ENCODE peak calls at places on chromosomes 1 and 21, in four cellular contexts. F is stimulated activated CD8-positive, alpha-beta memory T cell treated with anti-CD3 and anti-CD28 coated beads, Interleukin-12 subunit alpha, Interleukin-12 subunit beta, amount 100 ng/mL, for 4 hours; Y is H54; E is GM03348. L is an unnamed sample.

GRCh38 chr21:45551316-45551715 is 9.1 kb upstream of the SLC19A1 start:
- DNase-seq in F (no peak), Y (peak), E (peak), L (peak)

GRCh38 chr1:21302747-21303715 is 12.8 kb upstream of the ECE1 start:
- DNase-seq in E (peak), Y (peak), F (no peak), L (no peak)

GRCh38 chr1:205354259-205354904 is 2.3 kb downstream of the KLHDC8A start:
- DNase-seq in F (no peak), Y (peak), E (peak), L (peak)

GRCh38 chr1:214476958-214477870 is 74.2 kb downstream of the PTPN14 start:
- DNase-seq in E (peak), F (no peak), Y (peak), L (no peak)

GRCh38 chr1:210558302-210558701 is 229.6 kb downstream of the HHAT start:
- DNase-seq in Y (no peak), E (no peak), F (no peak), L (peak)

GRCh38 chr1:243638186-243638585 is 211.9 kb downstream of the AKT3 start:
- DNase-seq in Y (no peak), F (no peak), E (no peak), L (no peak)

GRCh38 chr1:108200627-108201106 is 524 bp upstream of the SLC25A24 start:
- DNase-seq in E (peak), F (peak), Y (peak), L (peak)

GRCh38 chr1:55702064-55702463 is 486.9 kb upstream of the USP24 start:
- DNase-seq in E (no peak), Y (no peak), F (no peak), L (peak)

GRCh38 chr1:224054611-224055010 is 59.3 kb upstream of the FBXO28 start:
- DNase-seq in E (no peak), Y (no peak), F (no peak), L (no peak)

GRCh38 chr1:206595581-206596318 is 16.5 kb downstream of the EIF2D start:
- DNase-seq in E (no peak), Y (no peak), F (no peak), L (no peak)

GRCh38 chr1:224564491-224565084 is 51.5 kb upstream of the CNIH3 start:
- DNase-seq in F (no peak), E (no peak), Y (no peak), L (no peak)

GRCh38 chr1:92820024-92820423 is 11.8 kb upstream of the RPL5 start:
- DNase-seq in F (no peak), Y (no peak), E (peak), L (no peak)

GRCh38 chr1:248695451-248696132 is 7.0 kb downstream of the OR14I1 start:
- DNase-seq in E (peak), Y (no peak), F (no peak), L (no peak)

GRCh38 chr21:29295066-29295650 is 3.6 kb upstream of the BACH1 start:
- DNase-seq in F (no peak), Y (no peak), E (no peak), L (no peak)

GRCh38 chr1:119266858-119267257 is 101.7 kb upstream of the HAO2 start:
- DNase-seq in E (no peak), F (no peak), Y (no peak), L (no peak)

GRCh38 chr1:167601442-167602380 is 28.3 kb upstream of the RCSD1 start:
- DNase-seq in F (no peak), Y (no peak), E (no peak), L (peak)

GRCh38 chr1:235818632-235819136 is 48.0 kb downstream of the LYST start:
- DNase-seq in F (no peak), E (no peak), Y (no peak), L (no peak)

GRCh38 chr21:33025471-33026298 is at the start of gene OLIG2:
- DNase-seq in F (no peak), E (no peak), Y (peak), L (no peak)

GRCh38 chr1:86409416-86410021 is 13.4 kb upstream of the ODF2L start:
- DNase-seq in E (peak), F (no peak), Y (no peak), L (peak)

GRCh38 chr1:41586230-41586629 is 101.7 kb upstream of the EDN2 start:
- DNase-seq in F (no peak), E (no peak), Y (no peak), L (no peak)